ENCODE peak calls at places on chromosomes 16 and 17, in eight cellular contexts. G is hepatocyte, J is endothelial cell, O is lower lobe of right lung, C is progenitor cell of endocrine pancreas, B is Calu3, Z is heart left ventricle, Y is uterus. S is an unnamed sample.
A peak's percentile ranks its signal among the peaks of the same experiment; 100 is the strongest.

GRCh38 chr16:50497592-50497991 is 50.6 kb upstream of the NKD1 start:
- DNase-seq in G (no peak), J (no peak), O (no peak), C (no peak), B (no peak), Z (no peak), Y (no peak), S (peak; percentile 6)

GRCh38 chr17:28033972-28034714 is 8.3 kb upstream of the NLK start:
- DNase-seq in G (no peak), J (no peak), O (no peak), C (no peak), B (no peak), Z (no peak), Y (no peak), S (no peak)

GRCh38 chr17:39376434-39376833 is 25.0 kb downstream of the FBXL20 start:
- DNase-seq in G (no peak), J (no peak), O (no peak), C (no peak), B (no peak), Z (no peak), Y (no peak), S (no peak)

GRCh38 chr17:798246-798645 is 16.1 kb downstream of the MRM3 start:
- DNase-seq in G (no peak), J (no peak), O (no peak), C (no peak), B (no peak), Z (no peak), Y (no peak), S (no peak)

GRCh38 chr16:13919330-13919682 is 648 bp upstream of the ERCC4 start:
- DNase-seq in G (peak; percentile 56), J (no peak), O (no peak), C (no peak), B (peak; percentile 40), Z (no peak), Y (no peak), S (peak; percentile 23)

GRCh38 chr17:53420035-53420641 is 402.6 kb upstream of the KIF2B start:
- DNase-seq in G (no peak), J (no peak), O (no peak), C (no peak), B (no peak), Z (no peak), Y (no peak), S (no peak)

GRCh38 chr16:46954562-46954961 is 18.9 kb downstream of the DNAJA2 start:
- DNase-seq in G (no peak), J (no peak), O (no peak), C (no peak), B (no peak), Z (no peak), Y (no peak), S (no peak)

GRCh38 chr17:40415390-40415789 is 2.3 kb downstream of the TOP2A start:
- DNase-seq in G (peak; percentile 48), J (no peak), O (no peak), C (no peak), B (no peak), Z (no peak), Y (no peak), S (no peak)

GRCh38 chr17:2111691-2112090 is 56.8 kb downstream of the HIC1 start:
- DNase-seq in G (peak; percentile 56), J (no peak), O (no peak), C (no peak), B (peak; percentile 1), Z (no peak), Y (no peak), S (no peak)

GRCh38 chr17:30274887-30275286 is 16.9 kb downstream of the BLMH start:
- DNase-seq in G (no peak), J (no peak), O (no peak), C (no peak), B (no peak), Z (no peak), Y (no peak), S (no peak)

GRCh38 chr17:27984816-27985215 is 57.7 kb upstream of the NLK start:
- DNase-seq in G (no peak), J (no peak), O (no peak), C (no peak), B (no peak), Z (no peak), Y (peak; percentile 53), S (no peak)

GRCh38 chr16:87046235-87046634 is 271.0 kb downstream of the C16orf95 start:
- DNase-seq in G (no peak), J (no peak), O (no peak), C (no peak), B (no peak), Z (no peak), Y (no peak), S (no peak)

GRCh38 chr17:44345497-44346026 is 460 bp downstream of the GRN start:
- DNase-seq in G (peak; percentile 75), J (peak; percentile 69), O (no peak), C (peak; percentile 45), B (peak; percentile 78), Z (peak; percentile 67), Y (peak; percentile 69), S (peak; percentile 67)

GRCh38 chr17:17783121-17783824 is 53.5 kb downstream of the SREBF1 start:
- DNase-seq in G (peak; percentile 62), J (peak; percentile 49), O (peak; percentile 71), C (peak; percentile 40), B (peak; percentile 49), Z (peak; percentile 91), Y (peak; percentile 73), S (peak; percentile 80)

GRCh38 chr16:88772871-88773811 is 11.9 kb downstream of the PIEZO1 start:
- DNase-seq in G (peak; percentile 83), J (no peak), O (peak; percentile 47), C (no peak), B (no peak), Z (peak; percentile 61), Y (no peak), S (no peak)

GRCh38 chr16:88412766-88413165 is 30.0 kb downstream of the ZNF469 start:
- DNase-seq in G (no peak), J (no peak), O (no peak), C (no peak), B (no peak), Z (no peak), Y (no peak), S (no peak)

GRCh38 chr17:71052971-71053370 is 883.6 kb downstream of the KCNJ2 start:
- DNase-seq in G (no peak), J (no peak), O (no peak), C (no peak), B (no peak), Z (no peak), Y (no peak), S (no peak)

GRCh38 chr17:79391808-79392233 is 219.0 kb downstream of the RBFOX3 start:
- DNase-seq in G (peak; percentile 86), J (peak; percentile 89), O (peak; percentile 76), C (peak; percentile 80), B (peak; percentile 83), Z (peak; percentile 74), Y (peak; percentile 65), S (peak; percentile 78)

GRCh38 chr17:64016248-64016784 is 4.1 kb downstream of the ICAM2 start:
- DNase-seq in G (no peak), J (peak; percentile 21), O (no peak), C (no peak), B (no peak), Z (no peak), Y (no peak), S (no peak)

GRCh38 chr16:19094542-19095365 is 19.0 kb upstream of the ITPRIPL2 start:
- DNase-seq in G (no peak), J (no peak), O (no peak), C (no peak), B (peak; percentile 32), Z (no peak), Y (no peak), S (peak; percentile 13)
- TF ChIP-seq CTCF in G (peak; percentile 2), J (no peak), O (no peak), C (no peak), B (no peak), Z (no peak), Y (no peak), S (no peak)

GRCh38 chr17:81858967-81859905 is 1.1 kb downstream of the P4HB start:
- DNase-seq in G (no peak), J (no peak), O (no peak), C (no peak), B (no peak), Z (no peak), Y (no peak), S (peak; percentile 31)

GRCh38 chr17:81859906-81860755 is at the start of gene P4HB:
- DNase-seq in G (no peak), J (peak; percentile 37), O (no peak), C (no peak), B (peak; percentile 27), Z (no peak), Y (no peak), S (peak; percentile 15)

GRCh38 chr17:81858170-81858966 is 2.0 kb downstream of the P4HB start:
- DNase-seq in G (no peak), J (no peak), O (no peak), C (no peak), B (no peak), Z (no peak), Y (no peak), S (no peak)

GRCh38 chr17:81863123-81863675 is 2.9 kb upstream of the P4HB start:
- DNase-seq in G (no peak), J (no peak), O (no peak), C (no peak), B (no peak), Z (no peak), Y (no peak), S (no peak)

GRCh38 chr17:81860756-81861568 is 627 bp upstream of the P4HB start:
- DNase-seq in G (peak; percentile 100), J (peak; percentile 99), O (peak; percentile 99), C (peak; percentile 98), B (peak; percentile 99), Z (peak; percentile 99), Y (peak; percentile 99), S (peak; percentile 99)
- TF ChIP-seq CTCF in G (no peak), J (no peak), O (no peak), C (no peak), B (no peak), Z (peak; percentile 8), Y (peak; percentile 33), S (no peak)

GRCh38 chr16:30482366-30482765 is 9.8 kb downstream of the ITGAL start:
- DNase-seq in G (no peak), J (no peak), O (no peak), C (no peak), B (peak; percentile 13), Z (no peak), Y (no peak), S (peak; percentile 35)
- TF ChIP-seq CTCF in G (no peak), J (no peak), O (no peak), C (no peak), B (no peak), Z (no peak), Y (no peak), S (peak; percentile 32)

DNA sequence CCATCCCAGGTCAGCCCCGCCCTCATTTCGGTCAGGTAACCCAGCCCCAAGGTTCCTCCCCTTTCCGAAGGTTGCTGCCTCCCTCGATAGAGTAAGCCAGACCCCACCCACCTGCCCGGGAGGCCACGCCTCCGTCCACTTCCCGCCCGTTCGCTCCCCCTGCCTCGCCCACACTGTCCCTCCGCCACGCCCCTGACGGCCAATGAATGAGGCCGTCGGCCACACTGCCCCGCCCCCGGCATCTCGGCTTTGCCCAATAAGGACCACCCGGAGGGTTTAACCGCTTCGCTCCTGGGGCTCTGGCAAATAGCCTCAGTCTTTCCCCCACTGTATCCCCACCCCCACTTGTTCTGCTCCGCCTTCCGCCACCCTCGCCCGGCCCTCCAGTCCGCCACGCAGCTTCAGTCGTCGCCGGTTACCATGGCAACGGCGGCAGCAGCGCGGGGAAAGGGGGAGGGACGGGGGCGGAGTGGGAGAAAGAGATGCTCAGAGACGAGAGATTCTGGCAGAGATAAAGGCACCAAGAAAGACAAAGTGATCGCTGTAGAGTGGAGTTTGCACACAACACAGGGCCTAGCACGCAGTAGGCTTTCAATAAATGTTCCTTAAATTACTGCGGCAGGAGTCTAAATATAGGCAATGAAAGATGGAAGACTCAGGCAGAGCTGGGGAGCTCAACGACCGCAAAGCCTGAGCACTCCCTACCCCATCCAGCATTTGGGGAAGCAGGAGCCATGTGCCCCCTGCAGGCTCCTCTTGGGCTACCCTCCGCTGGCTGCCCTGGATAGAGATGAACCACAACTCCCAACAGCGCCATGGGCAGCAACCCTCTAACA is 5.1 kb downstream of the DLG4 start:
- DNase-seq in G (peak; percentile 99), J (peak; percentile 100), O (peak; percentile 99), C (peak; percentile 99), B (peak; percentile 98), Z (peak; percentile 98), Y (peak; percentile 99), S (peak; percentile 100)
- TF ChIP-seq CTCF in G (peak; percentile 52), J (no peak), O (peak; percentile 52), C (peak; percentile 74), B (peak; percentile 12), Z (peak; percentile 26), Y (peak; percentile 42), S (peak; percentile 67)

S was measured in activated CD8-positive, alpha-beta T cell treated with anti-CD3 and anti-CD28 coated beads for 36 hours.